ENCODE peak calls at places on chromosome 12, in six cellular contexts. E, Q, O, X, P and M are unnamed samples.

GRCh38 chr12:17216156-17216555 is 610.2 kb upstream of the LMO3 start:
- DNase-seq in E (no peak), Q (no peak), O (no peak), X (no peak), P (no peak), M (no peak)

GRCh38 chr12:53500119-53500775 is 836 bp upstream of the TARBP2 start:
- DNase-seq in E (peak), Q (peak), O (peak), X (no peak), P (peak), M (no peak)

GRCh38 chr12:20434993-20435392 is 66.7 kb downstream of the PDE3A start:
- DNase-seq in E (no peak), Q (no peak), O (no peak), X (no peak), P (peak), M (no peak)

GRCh38 chr12:2876431-2877046 is 435 bp downstream of the FOXM1 start:
- DNase-seq in E (no peak), Q (no peak), O (no peak), X (peak), P (peak), M (peak)

GRCh38 chr12:39010406-39010805 is 105.0 kb upstream of the CPNE8 start:
- DNase-seq in E (no peak), Q (no peak), O (no peak), X (no peak), P (no peak), M (no peak)

GRCh38 chr12:101297661-101298060 is 17.8 kb downstream of the UTP20 start:
- DNase-seq in E (no peak), Q (no peak), O (no peak), X (no peak), P (no peak), M (no peak)

GRCh38 chr12:104376650-104377506 is 73.3 kb downstream of the EID3 start:
- DNase-seq in E (peak), Q (no peak), O (no peak), X (no peak), P (peak), M (peak)

GRCh38 chr12:122406701-122407154 is 15.7 kb downstream of the CLIP1 start:
- DNase-seq in E (no peak), Q (no peak), O (peak), X (peak), P (peak), M (no peak)

GRCh38 chr12:64097346-64098105 is 124.6 kb downstream of the KICS2 start:
- DNase-seq in E (no peak), Q (no peak), O (no peak), X (no peak), P (peak), M (no peak)

GRCh38 chr12:52818376-52818775 is 4.5 kb upstream of the KRT4 start:
- DNase-seq in E (peak), Q (no peak), O (peak), X (no peak), P (no peak), M (no peak)

GRCh38 chr12:55034218-55034617 is 14.4 kb downstream of the NEUROD4 start:
- DNase-seq in E (no peak), Q (no peak), O (no peak), X (no peak), P (no peak), M (no peak)

GRCh38 chr12:91507754-91508153 is 325.1 kb upstream of the DCN start:
- DNase-seq in E (no peak), Q (no peak), O (no peak), X (no peak), P (no peak), M (no peak)

GRCh38 chr12:194276-194675 is 19.7 kb downstream of the SLC6A12 start:
- DNase-seq in E (no peak), Q (no peak), O (no peak), X (no peak), P (no peak), M (no peak)

GRCh38 chr12:58310368-58310767 is 369.0 kb downstream of the ATP23 start:
- DNase-seq in E (no peak), Q (no peak), O (peak), X (no peak), P (peak), M (peak)

GRCh38 chr12:38160318-38161122 is 156.1 kb upstream of the ALG10B start:
- DNase-seq in E (no peak), Q (no peak), O (no peak), X (no peak), P (no peak), M (no peak)

GRCh38 chr12:123499332-123499731 is 34.2 kb downstream of the RILPL1 start:
- DNase-seq in E (no peak), Q (no peak), O (no peak), X (no peak), P (no peak), M (no peak)

GRCh38 chr12:14988035-14988434 is 15.2 kb downstream of the PDE6H start:
- DNase-seq in E (no peak), Q (no peak), O (no peak), X (no peak), P (no peak), M (no peak)

GRCh38 chr12:124334266-124334665 is 39.4 kb downstream of the RFLNA start:
- DNase-seq in E (no peak), Q (no peak), O (no peak), X (no peak), P (no peak), M (no peak)

GRCh38 chr12:124867389-124867930 is 3.8 kb upstream of the SCARB1 start:
- DNase-seq in E (no peak), Q (no peak), O (peak), X (no peak), P (no peak), M (peak)

GRCh38 chr12:4287325-4288290 is 14.0 kb downstream of the CCND2 start:
- DNase-seq in E (no peak), Q (no peak), O (no peak), X (no peak), P (peak), M (peak)

GRCh38 chr12:113221997-113222729 is 899 bp downstream of the TPCN1 start:
- DNase-seq in E (no peak), Q (no peak), O (no peak), X (peak), P (no peak), M (peak)

GRCh38 chr12:32548691-32549412 is 130.2 kb upstream of the DNM1L start:
- DNase-seq in E (no peak), Q (no peak), O (no peak), X (no peak), P (peak), M (no peak)

GRCh38 chr12:50242751-50243191 is 40.5 kb downstream of the LIMA1 start:
- DNase-seq in E (no peak), Q (no peak), O (no peak), X (no peak), P (peak), M (peak)

GRCh38 chr12:19852100-19852855 is 413.0 kb downstream of the AEBP2 start:
- DNase-seq in E (no peak), Q (no peak), O (no peak), X (no peak), P (no peak), M (no peak)

GRCh38 chr12:131828671-131829350 is 618 bp downstream of the MMP17 start:
- DNase-seq in E (peak), Q (peak), O (peak), X (no peak), P (peak), M (peak)

GRCh38 chr12:16880864-16881285 is 274.9 kb upstream of the LMO3 start:
- DNase-seq in E (peak), Q (peak), O (peak), X (no peak), P (no peak), M (no peak)

GRCh38 chr12:119204137-119204536 is 25.4 kb downstream of the HSPB8 start:
- DNase-seq in E (no peak), Q (peak), O (no peak), X (no peak), P (no peak), M (no peak)

GRCh38 chr12:100706029-100706428 is 88.5 kb upstream of the ANO4 start:
- DNase-seq in E (no peak), Q (no peak), O (peak), X (no peak), P (peak), M (peak)

GRCh38 chr12:54173906-54174471 is 14.8 kb downstream of the SMUG1 start:
- DNase-seq in E (no peak), Q (no peak), O (no peak), X (no peak), P (no peak), M (no peak)

GRCh38 chr12:109443794-109444193 is 33.3 kb downstream of the KCTD10 start:
- DNase-seq in E (no peak), Q (no peak), O (no peak), X (no peak), P (peak), M (no peak)

GRCh38 chr12:58395470-58395869 is 454.1 kb downstream of the ATP23 start:
- DNase-seq in E (no peak), Q (no peak), O (no peak), X (no peak), P (peak), M (peak)

GRCh38 chr12:57268264-57268663 is 17.3 kb upstream of the STAC3 start:
- DNase-seq in E (no peak), Q (no peak), O (no peak), X (no peak), P (peak), M (peak)

GRCh38 chr12:47082963-47083621 is 3.3 kb upstream of the AMIGO2 start:
- DNase-seq in E (no peak), Q (no peak), O (peak), X (no peak), P (peak), M (peak)

GRCh38 chr12:84329933-84330332 is 582.7 kb downstream of the SLC6A15 start:
- DNase-seq in E (no peak), Q (no peak), O (peak), X (no peak), P (no peak), M (peak)

GRCh38 chr12:12202747-12203146 is 64.1 kb downstream of the LRP6 start:
- DNase-seq in E (no peak), Q (peak), O (no peak), X (no peak), P (no peak), M (no peak)

GRCh38 chr12:5248230-5248629 is 183.7 kb upstream of the NTF3 start:
- DNase-seq in E (no peak), Q (no peak), O (no peak), X (no peak), P (peak), M (no peak)

GRCh38 chr12:47556219-47556618 is 149.6 kb downstream of the RPAP3 start:
- DNase-seq in E (no peak), Q (no peak), O (no peak), X (no peak), P (no peak), M (no peak)

GRCh38 chr12:40222247-40222646 is 2.5 kb upstream of the LRRK2 start:
- DNase-seq in E (no peak), Q (no peak), O (no peak), X (no peak), P (peak), M (no peak)

GRCh38 chr12:111819191-111820158 is 22.6 kb upstream of the MAPKAPK5 start:
- DNase-seq in E (no peak), Q (no peak), O (peak), X (peak), P (no peak), M (peak)

DNA sequence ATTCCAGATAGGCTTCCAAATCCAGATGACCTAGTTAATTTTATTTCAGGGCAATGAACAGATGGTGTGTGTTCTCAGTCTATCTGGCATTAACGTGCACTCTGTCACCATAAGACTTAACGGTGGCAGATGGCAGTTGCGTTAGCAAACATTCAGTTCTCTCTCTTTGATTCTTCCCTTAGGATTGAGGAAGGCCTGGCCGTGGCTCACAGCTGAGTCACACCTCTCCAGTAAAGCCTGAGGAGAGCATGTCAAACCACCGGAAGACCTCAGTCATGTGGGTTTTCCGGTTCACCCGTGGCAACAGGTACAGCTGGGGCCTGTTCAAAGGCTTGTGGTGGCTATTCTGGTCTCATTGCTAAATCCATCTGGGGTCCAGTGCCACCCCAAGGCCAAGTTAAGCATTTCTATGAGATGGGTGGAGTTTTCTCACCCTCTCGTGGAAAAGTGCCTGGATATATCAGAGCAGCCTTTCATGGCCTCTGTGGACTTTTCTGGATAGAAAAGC is 545.1 kb upstream of the ATP2B1 start:
- DNase-seq in E (no peak), Q (peak), O (peak), X (peak), P (peak), M (peak)
- TF ChIP-seq EZH2phosphoT487 in E (no peak), Q (no peak), O (no peak), X (no peak), P (peak), M (no peak)

DNA sequence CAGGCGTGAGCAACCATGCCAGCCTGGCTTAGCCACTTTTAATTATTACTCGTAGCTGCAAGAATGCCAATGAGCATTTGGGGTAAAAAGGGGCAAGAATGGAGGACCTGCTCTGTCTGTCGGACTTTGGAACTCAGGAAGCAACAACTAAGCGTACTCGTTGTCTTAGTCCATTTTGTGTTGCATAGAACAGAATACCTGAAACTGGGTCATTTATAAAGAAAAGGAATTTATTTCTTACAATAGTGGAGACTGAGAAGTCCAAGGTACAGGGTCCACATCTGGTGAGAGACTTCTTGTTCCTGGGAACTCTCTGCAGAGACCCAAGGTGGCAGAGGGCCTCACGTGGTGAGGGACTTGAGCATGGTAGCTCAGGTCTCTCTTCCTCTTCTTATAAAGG is 29.1 kb downstream of the SLC35E3 start:
- DNase-seq in E (no peak), Q (no peak), O (no peak), X (no peak), P (no peak), M (no peak)
- H3K4me2 ChIP-seq in E (no peak), Q (no peak), O (no peak), X (peak), P (no peak), M (no peak)

DNA sequence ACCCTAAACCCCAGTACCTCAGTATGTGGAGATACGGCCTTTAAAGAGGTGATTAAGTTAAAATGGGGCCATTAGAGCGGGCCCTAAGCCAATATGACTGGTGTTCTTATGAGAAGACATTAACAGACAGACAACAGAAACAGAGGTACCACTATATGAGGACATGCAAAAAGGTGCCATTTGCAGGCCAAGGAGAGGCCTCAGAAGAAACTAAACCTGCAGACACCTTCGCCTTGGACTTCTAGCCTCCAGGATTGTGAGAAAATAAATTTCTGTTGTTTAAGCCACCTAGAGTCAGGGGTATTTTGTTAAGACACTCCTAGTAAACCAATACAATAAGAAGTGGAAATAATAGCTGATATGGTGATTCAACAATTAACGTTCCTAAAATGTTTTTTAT is 32.6 kb downstream of the PTPRB start:
- DNase-seq in E (no peak), Q (no peak), O (no peak), X (no peak), P (no peak), M (no peak)
- H3K4me3 ChIP-seq in E (no peak), Q (no peak), O (no peak), X (no peak), P (no peak), M (no peak)

GRCh38 chr12:72282721-72283120 is 10.6 kb downstream of the TRHDE start:
- DNase-seq in E (peak), Q (no peak), O (peak), X (no peak), P (peak), M (peak)
- TF ChIP-seq EZH2phosphoT487 in E (no peak), Q (no peak), O (no peak), X (no peak), P (no peak), M (no peak)